ENCODE peak calls at places on chromosomes 11 and 22, in nine cellular contexts. Z is Panc1; A is CD8-positive, alpha-beta T cell; U is ovary; O is cardiac muscle cell; S is heart left ventricle; V is tibial artery; P is body of pancreas; Y is right lobe of liver. E is an unnamed sample. For H3K4me1, the result is how much of the 10 kb centered on the place peaks cover.

GRCh38 chr11:65558785-65559509 is 788 bp upstream of the LTBP3 start:
- DNase-seq in Z (no peak), A (no peak), U (peak), O (peak), S (peak), V (peak), P (peak), Y (no peak), E (no peak)

GRCh38 chr11:18798941-18799469 is 7.4 kb upstream of the PTPN5 start:
- DNase-seq in Z (no peak), A (no peak), U (no peak), O (peak), S (no peak), V (no peak), P (no peak), Y (no peak), E (no peak)

GRCh38 chr22:50271519-50271970 is 1.4 kb upstream of the MAPK11 start:
- DNase-seq in Z (no peak), A (peak), U (peak), O (peak), S (peak), V (no peak), P (peak), Y (peak), E (peak)

GRCh38 chr11:45180888-45181594 is 34.6 kb downstream of the PRDM11 start:
- DNase-seq in Z (no peak), A (peak), U (peak), O (peak), S (peak), V (peak), P (peak), Y (peak), E (peak)

GRCh38 chr11:130675456-130675855 is 227.0 kb downstream of the ADAMTS15 start:
- DNase-seq in Z (no peak), A (no peak), U (no peak), O (peak), S (peak), V (peak), P (peak), Y (no peak), E (peak)

GRCh38 chr22:49764151-49764581 is 63.5 kb downstream of the BRD1 start:
- DNase-seq in Z (no peak), A (no peak), U (no peak), O (no peak), S (peak), V (no peak), P (no peak), Y (no peak), E (peak)

GRCh38 chr11:81071641-81072040 is 1630.8 kb upstream of the TENM4 start:
- DNase-seq in Z (no peak), A (no peak), U (no peak), O (no peak), S (no peak), V (no peak), P (no peak), Y (no peak), E (peak)

GRCh38 chr11:111358038-111359001 is 20.8 kb downstream of the POU2AF1 start:
- DNase-seq in Z (no peak), A (no peak), U (no peak), O (no peak), S (no peak), V (no peak), P (no peak), Y (no peak), E (no peak)

GRCh38 chr11:100821198-100821597 is 134.1 kb downstream of the ARHGAP42 start:
- DNase-seq in Z (no peak), A (no peak), U (no peak), O (peak), S (no peak), V (no peak), P (no peak), Y (no peak), E (no peak)

GRCh38 chr11:119218141-119218878 is 12.2 kb downstream of the CBL start:
- DNase-seq in Z (peak), A (no peak), U (no peak), O (peak), S (no peak), V (no peak), P (no peak), Y (no peak), E (no peak)

GRCh38 chr11:18775492-18776292 is 15.9 kb downstream of the PTPN5 start:
- DNase-seq in Z (peak), A (peak), U (no peak), O (peak), S (peak), V (no peak), P (peak), Y (peak), E (peak)

GRCh38 chr11:1119282-1120146 is 38.2 kb upstream of the MUC5AC start:
- DNase-seq in Z (no peak), A (no peak), U (no peak), O (no peak), S (no peak), V (peak), P (no peak), Y (no peak), E (peak)

GRCh38 chr11:3037041-3037944 is 19.9 kb downstream of the CARS1 start:
- DNase-seq in Z (no peak), A (peak), U (peak), O (peak), S (peak), V (peak), P (peak), Y (peak), E (peak)

GRCh38 chr11:13487661-13488030 is 8.2 kb downstream of the PTH start:
- DNase-seq in Z (no peak), A (no peak), U (no peak), O (peak), S (no peak), V (no peak), P (peak), Y (no peak), E (peak)
- TF ChIP-seq CTCF in Z (peak), A (no peak), U (no peak), O (peak), S (no peak), V (no peak), P (no peak), Y (peak), E (no peak)

DNA sequence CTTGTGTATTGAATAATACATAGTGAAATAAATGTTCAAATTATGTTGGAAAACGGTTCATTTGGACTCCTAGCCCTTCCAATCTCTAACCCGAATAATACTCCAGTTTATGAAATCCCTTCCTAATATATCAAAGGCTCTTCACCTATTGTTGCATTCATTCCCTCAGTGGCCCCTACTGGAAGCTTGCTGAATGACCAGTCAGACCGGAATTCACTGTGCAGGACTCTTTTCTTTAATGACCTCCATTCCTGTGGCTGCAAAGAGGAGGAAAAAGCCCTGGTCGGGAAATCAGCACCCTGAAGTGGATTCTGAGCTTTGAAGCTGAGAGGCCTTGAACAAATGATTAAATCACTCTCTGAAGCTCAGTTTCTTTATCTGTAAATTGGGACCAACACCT is 19.1 kb upstream of the RCN1 start:
- DNase-seq in Z (no peak), A (no peak), U (no peak), O (peak), S (no peak), V (no peak), P (no peak), Y (no peak), E (no peak)
- H3K4me1 ChIP-seq in Z (under half), A (under half), U (under half), O (under half), S (under half), V (under half), P (under half), Y (under half), E (under half)

GRCh38 chr11:48025983-48026340 is 45.6 kb downstream of the PTPRJ start:
- DNase-seq in Z (no peak), A (no peak), U (no peak), O (no peak), S (no peak), V (no peak), P (no peak), Y (no peak), E (no peak)

GRCh38 chr11:48025293-48025982 is 45.1 kb downstream of the PTPRJ start:
- DNase-seq in Z (no peak), A (no peak), U (no peak), O (no peak), S (no peak), V (no peak), P (no peak), Y (no peak), E (no peak)

GRCh38 chr11:48029686-48030279 is 49.4 kb downstream of the PTPRJ start:
- DNase-seq in Z (no peak), A (no peak), U (no peak), O (no peak), S (no peak), V (no peak), P (no peak), Y (no peak), E (no peak)

GRCh38 chr11:48031602-48032001 is 51.2 kb downstream of the PTPRJ start:
- DNase-seq in Z (no peak), A (no peak), U (no peak), O (no peak), S (no peak), V (no peak), P (no peak), Y (no peak), E (no peak)

GRCh38 chr11:48028909-48029685 is 48.7 kb downstream of the PTPRJ start:
- DNase-seq in Z (no peak), A (no peak), U (no peak), O (no peak), S (no peak), V (no peak), P (no peak), Y (no peak), E (no peak)
- TF ChIP-seq CTCF in Z (no peak), A (no peak), U (no peak), O (no peak), S (no peak), V (no peak), P (no peak), Y (no peak), E (no peak)

GRCh38 chr22:22024440-22024839 is 41.9 kb upstream of the TOP3B start:
- DNase-seq in Z (no peak), A (no peak), U (no peak), O (no peak), S (no peak), V (no peak), P (no peak), Y (no peak), E (no peak)
- H3K4me1 ChIP-seq in Z (under half), A (under half), U (under half), O (under half), S (under half), V (under half), P (under half), Y (under half), E (under half)

GRCh38 chr22:45512363-45512762 is 9.7 kb downstream of the FBLN1 start:
- DNase-seq in Z (no peak), A (no peak), U (no peak), O (no peak), S (no peak), V (no peak), P (no peak), Y (no peak), E (no peak)

GRCh38 chr22:45508814-45509213 is 6.1 kb downstream of the FBLN1 start:
- DNase-seq in Z (no peak), A (no peak), U (no peak), O (no peak), S (no peak), V (no peak), P (no peak), Y (no peak), E (no peak)

GRCh38 chr22:45515678-45516077 is 13.0 kb downstream of the FBLN1 start:
- DNase-seq in Z (no peak), A (no peak), U (no peak), O (no peak), S (peak), V (no peak), P (no peak), Y (no peak), E (no peak)

GRCh38 chr22:45510376-45511232 is 7.9 kb downstream of the FBLN1 start:
- DNase-seq in Z (no peak), A (no peak), U (no peak), O (no peak), S (no peak), V (no peak), P (no peak), Y (no peak), E (no peak)

GRCh38 chr22:45511847-45512261 is 9.2 kb downstream of the FBLN1 start:
- DNase-seq in Z (no peak), A (no peak), U (peak), O (peak), S (peak), V (peak), P (peak), Y (no peak), E (peak)
- TF ChIP-seq CTCF in Z (no peak), A (no peak), U (no peak), O (no peak), S (no peak), V (no peak), P (no peak), Y (no peak), E (no peak)

GRCh38 chr22:38796262-38796957 is 2.5 kb upstream of the DNAL4 start:
- DNase-seq in Z (no peak), A (no peak), U (no peak), O (peak), S (no peak), V (no peak), P (no peak), Y (no peak), E (no peak)

GRCh38 chr22:38798496-38798895 is 4.6 kb upstream of the DNAL4 start:
- DNase-seq in Z (no peak), A (no peak), U (no peak), O (no peak), S (no peak), V (no peak), P (no peak), Y (no peak), E (no peak)

GRCh38 chr22:38792833-38793232 is 1.1 kb downstream of the DNAL4 start:
- DNase-seq in Z (no peak), A (no peak), U (no peak), O (peak), S (no peak), V (no peak), P (no peak), Y (no peak), E (no peak)

GRCh38 chr22:38793721-38794466 is at the start of gene DNAL4:
- DNase-seq in Z (peak), A (peak), U (peak), O (peak), S (peak), V (peak), P (peak), Y (peak), E (peak)

DNA sequence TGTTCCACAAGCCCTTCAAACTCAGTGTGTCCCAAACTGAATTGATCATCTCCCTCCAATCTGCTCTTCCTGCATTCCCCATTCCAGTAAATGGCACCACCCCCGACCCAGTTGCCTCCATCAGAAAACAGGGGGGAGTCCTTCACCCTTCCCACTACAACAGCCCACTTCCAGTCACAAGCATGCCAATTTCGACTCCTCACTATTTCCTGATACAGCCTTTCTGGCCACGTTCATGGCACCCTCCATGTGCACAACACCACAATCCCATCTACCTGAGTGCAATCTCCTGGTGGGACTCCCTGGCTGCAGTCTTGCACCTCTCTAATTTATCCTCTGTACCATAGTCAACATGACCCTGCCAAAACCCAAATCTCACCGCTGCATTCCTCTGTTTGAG is 1.6 kb upstream of the DNAL4 start:
- DNase-seq in Z (no peak), A (no peak), U (no peak), O (no peak), S (no peak), V (no peak), P (no peak), Y (no peak), E (no peak)
- H3K4me1 ChIP-seq in Z (under half), A (under half), U (under half), O (under half), S (under half), V (under half), P (under half), Y (under half), E (under half)

GRCh38 chr11:128897841-128898240 is 6.7 kb downstream of the KCNJ5 start:
- DNase-seq in Z (no peak), A (no peak), U (no peak), O (no peak), S (no peak), V (no peak), P (no peak), Y (no peak), E (no peak)
- TF ChIP-seq CTCF in Z (no peak), A (no peak), U (no peak), O (no peak), S (no peak), V (no peak), P (no peak), Y (no peak), E (no peak)

GRCh38 chr22:38335077-38335476 is 17.8 kb upstream of the CSNK1E start:
- DNase-seq in Z (no peak), A (no peak), U (no peak), O (no peak), S (no peak), V (no peak), P (no peak), Y (no peak), E (no peak)
- H3K4me1 ChIP-seq in Z (under half), A (under half), U (under half), O (under half), S (under half), V (under half), P (under half), Y (under half), E (under half)

GRCh38 chr11:73375830-73376167 is 400 bp upstream of the RELT start:
- DNase-seq in Z (no peak), A (no peak), U (no peak), O (no peak), S (no peak), V (no peak), P (no peak), Y (no peak), E (no peak)

GRCh38 chr11:73376803-73377629 is 817 bp downstream of the RELT start:
- DNase-seq in Z (no peak), A (peak), U (peak), O (peak), S (peak), V (peak), P (peak), Y (peak), E (peak)

GRCh38 chr11:73374130-73374529 is 2.1 kb upstream of the RELT start:
- DNase-seq in Z (no peak), A (no peak), U (no peak), O (no peak), S (no peak), V (no peak), P (no peak), Y (no peak), E (no peak)

GRCh38 chr11:73376168-73376802 is at the start of gene RELT:
- DNase-seq in Z (peak), A (peak), U (peak), O (peak), S (peak), V (peak), P (peak), Y (peak), E (peak)

GRCh38 chr11:73372371-73372993 is 3.7 kb upstream of the RELT start:
- DNase-seq in Z (no peak), A (no peak), U (no peak), O (no peak), S (no peak), V (no peak), P (no peak), Y (no peak), E (no peak)
- TF ChIP-seq CTCF in Z (no peak), A (no peak), U (no peak), O (peak), S (no peak), V (peak), P (no peak), Y (no peak), E (peak)

E was measured in adrenal gland.